ENCODE peak calls at places on chromosomes 12 and 14, in ten cellular contexts. H is mucosa of gallbladder, A is caudate nucleus, E is NCI-H1092 treated with DMSO at 0.1 percent for 48 hours, U is WTC11, B is head of caudate nucleus, X is cardiac muscle cell, G is HFFc6, T is NCI-H510A treated with DMSO at 0.1 percent for 48 hours, W is nephron progenitor cell. C is an unnamed sample.

GRCh38 chr14:54597795-54598443 is 31.0 kb downstream of the SAMD4A start:
- DNase-seq in H (no peak), A (no peak), E (no peak), U (no peak), B (no peak), X (peak), G (peak), T (no peak), W (no peak), C (peak)

GRCh38 chr12:59833408-59833807 is 237.6 kb downstream of the SLC16A7 start:
- DNase-seq in H (no peak), A (peak), E (no peak), U (no peak), B (no peak), X (peak), G (no peak), T (no peak), W (no peak), C (no peak)

GRCh38 chr12:43309845-43310405 is 242.1 kb downstream of the ADAMTS20 start:
- DNase-seq in H (no peak), A (no peak), E (no peak), U (no peak), B (no peak), X (no peak), G (peak), T (no peak), W (no peak), C (peak)

GRCh38 chr14:105187935-105188524 is 6.9 kb upstream of the NUDT14 start:
- DNase-seq in H (peak), A (no peak), E (no peak), U (peak), B (no peak), X (no peak), G (no peak), T (peak), W (no peak), C (no peak)

GRCh38 chr14:68573126-68573525 is 219.7 kb downstream of the ZFP36L1 start:
- DNase-seq in H (no peak), A (no peak), E (no peak), U (no peak), B (no peak), X (no peak), G (no peak), T (no peak), W (no peak), C (no peak)

GRCh38 chr14:24436355-24437019 is 6.1 kb downstream of the SDR39U1 start:
- DNase-seq in H (no peak), A (peak), E (peak), U (no peak), B (peak), X (peak), G (peak), T (peak), W (peak), C (peak)

GRCh38 chr14:106564058-106564643 is 1037.8 kb downstream of the TMEM121 start:
- DNase-seq in H (peak), A (no peak), E (peak), U (no peak), B (no peak), X (no peak), G (no peak), T (peak), W (no peak), C (no peak)

GRCh38 chr12:13099910-13100609 is 3.4 kb downstream of the GSG1 start:
- DNase-seq in H (no peak), A (no peak), E (no peak), U (no peak), B (no peak), X (no peak), G (no peak), T (no peak), W (no peak), C (peak)

GRCh38 chr14:90517431-90517841 is 120.6 kb downstream of the CALM1 start:
- DNase-seq in H (peak), A (no peak), E (no peak), U (no peak), B (no peak), X (no peak), G (no peak), T (peak), W (no peak), C (no peak)

GRCh38 chr12:31246470-31246850 is 79.5 kb downstream of the SINHCAF start:
- DNase-seq in H (no peak), A (no peak), E (no peak), U (no peak), B (no peak), X (peak), G (no peak), T (no peak), W (no peak), C (no peak)

GRCh38 chr12:123271182-123271491 is 519 bp downstream of the CDK2AP1 start:
- DNase-seq in H (peak), A (peak), E (peak), U (peak), B (peak), X (peak), G (peak), T (peak), W (peak), C (peak)

GRCh38 chr14:81433378-81433777 is 33.3 kb upstream of the STON2 start:
- DNase-seq in H (no peak), A (no peak), E (no peak), U (no peak), B (no peak), X (no peak), G (no peak), T (no peak), W (no peak), C (no peak)

GRCh38 chr14:24395609-24396580 is 2.9 kb upstream of the NYNRIN start:
- DNase-seq in H (no peak), A (no peak), E (no peak), U (no peak), B (no peak), X (peak), G (no peak), T (no peak), W (no peak), C (no peak)

GRCh38 chr14:38342803-38343202 is 86.9 kb upstream of the CLEC14A start:
- DNase-seq in H (no peak), A (no peak), E (no peak), U (no peak), B (no peak), X (no peak), G (peak), T (no peak), W (no peak), C (peak)

GRCh38 chr14:32900602-32901001 is 38.1 kb upstream of the NPAS3 start:
- DNase-seq in H (no peak), A (no peak), E (no peak), U (no peak), B (no peak), X (peak), G (no peak), T (no peak), W (no peak), C (no peak)

GRCh38 chr12:3170423-3171194 is 93.4 kb downstream of the TSPAN9 start:
- DNase-seq in H (no peak), A (no peak), E (no peak), U (no peak), B (no peak), X (peak), G (peak), T (no peak), W (no peak), C (peak)

GRCh38 chr14:32478027-32478426 is 148.9 kb downstream of the AKAP6 start:
- DNase-seq in H (no peak), A (no peak), E (no peak), U (no peak), B (no peak), X (no peak), G (peak), T (no peak), W (no peak), C (no peak)

GRCh38 chr14:29906256-29906885 is 21.3 kb downstream of the PRKD1 start:
- DNase-seq in H (no peak), A (no peak), E (no peak), U (no peak), B (no peak), X (peak), G (peak), T (peak), W (no peak), C (peak)

GRCh38 chr14:22189873-22190272 is 399.2 kb downstream of the DAD1 start:
- DNase-seq in H (no peak), A (no peak), E (no peak), U (no peak), B (no peak), X (no peak), G (no peak), T (no peak), W (no peak), C (no peak)

GRCh38 chr12:116421785-116422538 is 137.2 kb upstream of the MAP1LC3B2 start:
- DNase-seq in H (no peak), A (no peak), E (no peak), U (no peak), B (no peak), X (no peak), G (no peak), T (no peak), W (no peak), C (no peak)

GRCh38 chr12:49675137-49675536 is 32.1 kb downstream of the FMNL3 start:
- DNase-seq in H (no peak), A (no peak), E (no peak), U (no peak), B (no peak), X (no peak), G (no peak), T (no peak), W (peak), C (no peak)

GRCh38 chr12:124783087-124783486 is 80.6 kb downstream of the SCARB1 start:
- DNase-seq in H (no peak), A (no peak), E (no peak), U (no peak), B (no peak), X (no peak), G (no peak), T (no peak), W (no peak), C (no peak)

GRCh38 chr14:75654127-75654732 is 6.4 kb downstream of the ERG28 start:
- DNase-seq in H (peak), A (peak), E (peak), U (peak), B (peak), X (peak), G (peak), T (peak), W (peak), C (peak)

GRCh38 chr12:11607313-11608081 is 42.0 kb upstream of the ETV6 start:
- DNase-seq in H (peak), A (no peak), E (no peak), U (no peak), B (no peak), X (peak), G (peak), T (no peak), W (no peak), C (no peak)